ENCODE peak calls at places on chromosomes 5 and 9, in six cellular contexts. U is adipocyte, F is colonic mucosa, Q is Karpas-422, N is fibroblast of lung, L is mammary epithelial cell. S is an unnamed sample.

GRCh38 chr9:126109575-126109974 is 217.1 kb upstream of the MVB12B start:
- DNase-seq in U (no peak), L (no peak), N (no peak), F (no peak), Q (no peak), S (no peak)

GRCh38 chr5:63878788-63879187 is 83.5 kb downstream of the HTR1A start:
- DNase-seq in Q (no peak), F (no peak), N (no peak), U (no peak), L (no peak), S (no peak)

GRCh38 chr9:98597372-98597771 is 111.4 kb downstream of the GABBR2 start:
- DNase-seq in Q (no peak), L (no peak), U (no peak), F (no peak), N (peak), S (no peak)

GRCh38 chr5:59003124-59003523 is 420.2 kb downstream of the RAB3C start:
- DNase-seq in N (no peak), U (no peak), L (no peak), F (no peak), Q (no peak), S (no peak)

GRCh38 chr9:91421987-91422765 is 1.5 kb downstream of the NFIL3 start:
- DNase-seq in U (peak), N (peak), Q (no peak), F (peak), L (peak), S (no peak)

GRCh38 chr5:94793113-94793815 is 174.8 kb downstream of the SLF1 start:
- DNase-seq in F (no peak), U (peak), L (no peak), N (peak), Q (no peak), S (no peak)

GRCh38 chr5:35047785-35048404 is at the start of gene AGXT2:
- DNase-seq in L (no peak), N (no peak), Q (no peak), U (no peak), F (no peak), S (no peak)

GRCh38 chr5:111299831-111300432 is 75.7 kb downstream of the CAMK4 start:
- DNase-seq in N (no peak), Q (no peak), F (no peak), L (no peak), U (peak), S (no peak)

GRCh38 chr5:154740483-154740882 is 14.7 kb upstream of the LARP1 start:
- DNase-seq in N (peak), Q (no peak), L (no peak), U (peak), F (peak), S (peak)

GRCh38 chr9:86642721-86643120 is 288.5 kb upstream of the TUT7 start:
- DNase-seq in U (no peak), Q (no peak), F (no peak), N (no peak), L (no peak), S (no peak)

GRCh38 chr9:124282442-124283231 is 24.9 kb downstream of the NEK6 start:
- DNase-seq in Q (no peak), N (peak), L (no peak), F (peak), U (no peak), S (no peak)

GRCh38 chr5:958701-959571 is 49.7 kb upstream of the NKD2 start:
- DNase-seq in U (no peak), N (peak), Q (no peak), F (no peak), L (peak), S (no peak)

GRCh38 chr9:125997510-125997823 is 250.3 kb downstream of the PBX3 start:
- DNase-seq in L (no peak), Q (no peak), N (no peak), F (no peak), U (no peak), S (no peak)

GRCh38 chr5:178595145-178595544 is 5.0 kb upstream of the COL23A1 start:
- DNase-seq in Q (no peak), U (no peak), L (no peak), F (no peak), N (no peak), S (no peak)

GRCh38 chr9:2055203-2055658 is 40.1 kb downstream of the SMARCA2 start:
- DNase-seq in F (no peak), Q (no peak), U (no peak), L (peak), N (peak), S (no peak)

GRCh38 chr9:38178282-38178681 is 109.3 kb upstream of the SHB start:
- DNase-seq in F (no peak), U (no peak), L (peak), N (no peak), Q (no peak), S (peak)

GRCh38 chr5:15501057-15501791 is 1.2 kb downstream of the FBXL7 start:
- DNase-seq in L (peak), N (peak), U (peak), Q (no peak), F (peak), S (peak)

GRCh38 chr5:53974021-53974420 is 336.4 kb downstream of the ARL15 start:
- DNase-seq in N (no peak), Q (no peak), F (no peak), L (no peak), U (no peak), S (no peak)

GRCh38 chr5:73812962-73813588 is 187.1 kb downstream of the ARHGEF28 start:
- DNase-seq in N (peak), U (no peak), Q (no peak), F (peak), L (peak), S (no peak)

GRCh38 chr5:59661306-59661705 is 232.2 kb downstream of the PDE4D start:
- DNase-seq in N (no peak), U (no peak), L (no peak), Q (no peak), F (no peak), S (peak)

GRCh38 chr9:73146113-73146815 is 5.4 kb upstream of the ANXA1 start:
- DNase-seq in U (no peak), L (no peak), F (no peak), Q (no peak), N (no peak), S (no peak)

GRCh38 chr5:131265318-131265803 is 1.5 kb downstream of the CDC42SE2 start:
- DNase-seq in N (peak), Q (peak), U (peak), F (no peak), L (no peak), S (peak)
- H3K9ac ChIP-seq in N (no peak), Q (peak), U (peak), F (peak), L (peak), S (no peak)

GRCh38 chr5:69130241-69130640 is 36.4 kb downstream of the SLC30A5 start:
- DNase-seq in L (no peak), Q (no peak), F (no peak), U (no peak), N (no peak), S (no peak)

GRCh38 chr5:69131304-69131703 is 35.6 kb upstream of the CCNB1 start:
- DNase-seq in N (no peak), Q (no peak), L (no peak), U (no peak), F (no peak), S (peak)

GRCh38 chr5:69134126-69134525 is 32.8 kb upstream of the CCNB1 start:
- DNase-seq in L (no peak), F (no peak), N (no peak), Q (no peak), U (no peak), S (no peak)

GRCh38 chr5:69129413-69129812 is 35.6 kb downstream of the SLC30A5 start:
- DNase-seq in U (peak), Q (no peak), F (no peak), N (peak), L (peak), S (peak)
- H3K9ac ChIP-seq in U (no peak), Q (no peak), F (no peak), N (no peak), L (no peak), S (no peak)

DNA sequence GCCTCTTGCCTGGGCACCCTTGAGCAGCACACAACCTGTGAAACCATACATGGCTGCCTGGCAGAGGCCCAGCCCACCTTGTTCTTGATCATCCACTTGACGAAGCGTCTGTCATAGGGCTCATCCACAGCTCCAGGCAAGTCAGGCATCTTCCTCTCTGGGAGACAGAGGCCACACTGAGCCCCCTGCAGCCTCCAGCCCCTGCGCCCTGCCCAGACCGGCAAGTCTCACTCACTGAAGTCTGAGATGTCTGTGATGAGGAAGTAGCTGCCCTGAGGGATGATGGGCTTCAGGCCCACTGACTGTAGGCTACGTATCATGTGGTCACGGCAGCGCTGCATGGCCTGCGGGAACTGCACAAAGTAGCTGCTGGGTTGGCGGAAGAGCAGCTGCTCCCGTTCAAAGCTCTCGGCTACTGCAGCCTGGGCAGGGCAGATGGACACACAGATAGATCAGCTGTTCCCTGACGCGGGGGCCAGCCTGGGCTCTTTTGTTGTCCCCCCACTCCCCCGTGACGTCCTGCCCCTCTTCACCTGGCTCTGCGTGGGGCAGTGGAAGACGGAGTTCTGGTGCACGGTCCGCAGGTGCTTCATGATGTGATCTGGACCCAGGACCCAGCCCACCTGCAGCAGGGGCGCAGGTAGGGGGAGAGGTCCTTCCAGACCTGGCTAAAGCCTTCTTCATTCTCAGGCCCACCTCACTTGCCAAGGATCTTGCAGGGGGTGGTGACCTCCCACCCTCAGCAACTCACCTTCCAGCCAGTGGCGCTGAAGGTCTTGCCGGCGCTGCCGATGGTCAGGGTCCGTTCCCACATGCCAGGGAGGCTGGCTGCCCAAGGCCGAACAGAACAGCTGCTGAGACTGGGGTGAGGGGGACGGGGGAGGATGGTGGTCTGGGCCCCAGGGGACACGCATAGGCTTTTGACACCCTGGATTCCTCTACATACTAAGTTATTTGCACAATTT is 5.9 kb upstream of the SPOUT1 start:
- DNase-seq in Q (no peak), U (no peak), N (no peak), F (no peak), L (no peak), S (peak)
- H3K9ac ChIP-seq in Q (no peak), U (no peak), N (no peak), F (no peak), L (no peak), S (no peak)

DNA sequence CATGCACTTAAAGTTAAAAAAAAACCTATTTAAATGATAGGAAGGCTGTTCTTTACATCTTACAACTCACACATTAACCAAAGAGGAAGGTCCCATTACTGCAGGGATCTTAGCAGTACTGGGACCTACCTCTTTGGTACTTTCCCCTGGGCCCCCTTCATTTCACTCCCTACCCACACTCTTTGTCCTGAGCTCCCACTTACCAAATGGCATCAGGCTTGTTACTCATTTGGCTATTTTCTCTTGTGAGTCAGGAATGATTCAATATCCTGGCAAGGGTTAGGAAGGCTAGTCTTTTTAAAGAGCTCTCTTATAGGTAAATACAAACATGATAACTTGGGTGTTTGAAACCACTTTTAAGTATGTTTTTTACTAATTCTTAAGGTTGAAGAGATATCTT is 117.4 kb upstream of the ELL2 start:
- DNase-seq in F (no peak), L (peak), N (peak), Q (no peak), U (peak), S (peak)
- H3K9ac ChIP-seq in F (no peak), L (peak), N (no peak), Q (no peak), U (peak), S (no peak)

DNA sequence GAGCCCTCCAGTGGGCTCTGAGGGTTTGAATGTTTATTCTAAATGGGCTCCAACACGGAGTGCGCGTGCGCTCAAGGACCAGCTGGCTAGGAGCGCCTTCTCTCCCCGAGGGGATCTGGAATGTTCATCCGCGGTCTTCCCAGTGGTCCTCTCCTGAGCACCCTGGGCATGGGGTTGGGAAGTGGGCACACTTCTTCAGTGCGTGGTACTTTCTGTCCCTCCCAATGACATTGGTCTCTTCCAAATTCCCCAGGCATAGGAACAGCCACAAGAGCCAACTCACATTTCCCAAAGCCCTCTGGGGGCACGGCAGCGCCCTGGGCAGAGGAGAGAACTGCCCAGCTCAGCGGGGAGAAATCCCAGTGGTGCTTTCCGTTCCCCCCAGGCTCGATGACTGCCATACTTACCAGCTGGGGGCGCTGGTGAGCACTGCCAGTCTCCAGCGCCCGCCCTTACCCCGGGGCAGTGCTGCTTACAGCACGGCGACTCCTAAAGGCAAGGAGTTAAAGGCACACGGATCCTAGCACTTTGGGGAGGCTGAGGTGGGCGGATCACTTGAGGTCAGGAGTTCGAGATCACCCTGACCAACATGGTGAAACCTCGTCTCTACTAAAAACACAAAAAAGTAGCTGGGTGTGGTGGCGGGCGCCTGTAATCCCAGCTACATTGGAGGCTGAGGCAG is 29.9 kb upstream of the OBP2B start:
- DNase-seq in F (peak), U (peak), L (peak), Q (peak), N (peak), S (peak)
- H3K9ac ChIP-seq in F (peak), U (no peak), L (no peak), Q (no peak), N (no peak), S (no peak)

S was measured in trophoblast cell.